ENCODE peak calls at places on chromosomes 6 and 20, in six cellular contexts. K, W, X, F, Y and H are unnamed samples.

GRCh38 chr6:85157266-85157665 is 292.6 kb upstream of the NT5E start:
- DNase-seq in F (no peak), Y (no peak), X (no peak), K (no peak), W (no peak), H (peak)

GRCh38 chr20:50593005-50593335 is 82.8 kb downstream of the PTPN1 start:
- DNase-seq in K (no peak), F (no peak), X (no peak), W (no peak), Y (no peak), H (no peak)

GRCh38 chr20:63345328-63346100 is 15.6 kb downstream of the CHRNA4 start:
- DNase-seq in K (no peak), X (no peak), F (no peak), W (no peak), Y (no peak), H (no peak)

GRCh38 chr6:159098636-159099106 is 53.9 kb upstream of the TAGAP start:
- DNase-seq in Y (no peak), F (no peak), W (no peak), K (no peak), X (no peak), H (no peak)

GRCh38 chr6:41647061-41647511 is 8.8 kb downstream of the MDFI start:
- DNase-seq in Y (no peak), X (no peak), W (peak), F (no peak), K (no peak), H (no peak)

GRCh38 chr6:163100259-163100658 is 314.3 kb upstream of the QKI start:
- DNase-seq in F (no peak), X (no peak), Y (no peak), K (no peak), W (no peak), H (no peak)

GRCh38 chr20:62898093-62898964 is 28.0 kb downstream of the DIDO1 start:
- DNase-seq in W (no peak), K (no peak), X (no peak), Y (no peak), F (no peak), H (no peak)

GRCh38 chr20:43237651-43238050 is 47.9 kb upstream of the PTPRT start:
- DNase-seq in X (no peak), F (no peak), K (no peak), W (no peak), Y (no peak), H (no peak)

GRCh38 chr6:84227044-84227433 is 404 bp downstream of the CEP162 start:
- DNase-seq in K (no peak), W (no peak), Y (no peak), X (no peak), F (no peak), H (no peak)

GRCh38 chr20:40860487-40860902 is 168.1 kb upstream of the TOP1 start:
- DNase-seq in W (peak), F (no peak), X (peak), Y (peak), K (peak), H (no peak)

GRCh38 chr6:44255848-44256247 is 1.5 kb downstream of the SLC35B2 start:
- DNase-seq in Y (no peak), K (no peak), X (no peak), F (no peak), W (no peak), H (no peak)